ENCODE peak calls at places on chromosome 19, in nine cellular contexts. F is Calu3; H is NCI-H2029; Y is H9; L is T-helper 2 cell treated with Interferon-gamma antibody and Interleukin-4, amounts not matched to agents 5 μg/mL and 100 μg/mL, for 36 hours; G is CD8-positive, alpha-beta memory T cell; Z is A673; X is NCI-H1694; Q is astrocyte of the spinal cord. J is an unnamed sample.

GRCh38 chr19:17576758-17577532 is 21.5 kb downstream of the COLGALT1 start:
- DNase-seq in G (no peak), Q (peak), Z (peak), Y (peak), H (no peak), L (no peak), X (no peak), F (no peak), J (peak)

GRCh38 chr19:5891938-5892771 is 11.4 kb downstream of the NDUFA11 start:
- DNase-seq in F (peak), L (no peak), H (peak), Q (peak), X (no peak), G (no peak), Z (no peak), Y (peak), J (peak)

GRCh38 chr19:6065685-6066365 is 44.5 kb downstream of the RFX2 start:
- DNase-seq in F (peak), G (peak), Q (peak), H (peak), Y (peak), Z (no peak), L (peak), X (no peak), J (peak)

GRCh38 chr19:13781547-13781946 is 7.3 kb downstream of the C19orf53 start:
- DNase-seq in Z (peak), Y (peak), H (peak), L (no peak), G (no peak), F (peak), X (no peak), Q (peak), J (peak)

GRCh38 chr19:49149652-49150105 is 5.5 kb downstream of the HRC start:
- DNase-seq in Q (peak), L (no peak), G (no peak), Y (peak), Z (peak), X (peak), H (peak), F (peak), J (peak)

GRCh38 chr19:32401992-32402391 is 3.6 kb upstream of the DPY19L3 start:
- DNase-seq in Q (no peak), Y (no peak), L (no peak), H (no peak), Z (no peak), X (no peak), G (no peak), F (no peak), J (no peak)

GRCh38 chr19:45809643-45810159 is 5.4 kb downstream of the RSPH6A start:
- DNase-seq in G (no peak), Q (peak), X (no peak), Y (peak), L (no peak), F (no peak), Z (peak), H (peak), J (peak)

GRCh38 chr19:35729021-35729420 is 11.2 kb downstream of the KMT2B start:
- DNase-seq in Q (no peak), L (no peak), F (no peak), H (no peak), Z (no peak), Y (no peak), X (no peak), G (no peak), J (no peak)

GRCh38 chr19:14181906-14182305 is 24.1 kb downstream of the ADGRL1 start:
- DNase-seq in Y (no peak), X (no peak), G (no peak), Z (no peak), Q (no peak), H (no peak), F (no peak), L (no peak), J (no peak)

GRCh38 chr19:50790365-50790825 is at the start of gene ACP4:
- DNase-seq in Z (no peak), Y (no peak), Q (no peak), F (no peak), G (no peak), H (no peak), X (no peak), L (no peak), J (no peak)

GRCh38 chr19:4376245-4376990 is 23.9 kb downstream of the SH3GL1 start:
- DNase-seq in Q (no peak), G (no peak), L (no peak), X (no peak), Z (no peak), F (peak), Y (no peak), H (no peak), J (peak)

GRCh38 chr19:6995054-6995453 is 26.2 kb downstream of the MBD3L2B start:
- DNase-seq in Y (no peak), G (no peak), Q (no peak), Z (no peak), X (no peak), H (no peak), L (no peak), F (no peak), J (no peak)

GRCh38 chr19:49809155-49809986 is 3.7 kb downstream of the FUZ start:
- DNase-seq in Q (peak), F (no peak), Z (peak), H (no peak), L (peak), Y (peak), X (no peak), G (peak), J (peak)

GRCh38 chr19:29678484-29679106 is 13.3 kb downstream of the PLEKHF1 start:
- DNase-seq in Y (no peak), Z (no peak), X (no peak), G (no peak), L (no peak), F (no peak), H (no peak), Q (no peak), J (no peak)

GRCh38 chr19:10603873-10604459 is 16.9 kb upstream of the AP1M2 start:
- DNase-seq in F (no peak), G (peak), H (no peak), Q (peak), L (peak), X (no peak), Z (no peak), Y (no peak), J (no peak)

GRCh38 chr19:4556574-4557185 is 2.8 kb downstream of the SEMA6B start:
- DNase-seq in G (no peak), Q (no peak), Y (peak), L (no peak), X (no peak), F (peak), Z (peak), H (peak), J (peak)

GRCh38 chr19:10752913-10753285 is 35.0 kb downstream of the DNM2 start:
- DNase-seq in H (no peak), Z (no peak), X (no peak), G (no peak), Q (no peak), F (no peak), L (no peak), Y (no peak), J (no peak)

GRCh38 chr19:41373993-41374392 is 2.3 kb upstream of the TMEM91 start:
- DNase-seq in Z (peak), L (no peak), Y (no peak), G (no peak), Q (peak), X (peak), F (no peak), H (peak), J (no peak)

GRCh38 chr19:55493052-55493649 is 4.9 kb downstream of the SSC5D start:
- DNase-seq in L (no peak), H (no peak), Y (no peak), X (no peak), G (no peak), Q (no peak), Z (no peak), F (no peak), J (no peak)

GRCh38 chr19:44748426-44749254 is at the start of gene BCL3:
- DNase-seq in Y (no peak), H (no peak), Z (no peak), G (peak), F (peak), Q (no peak), X (no peak), L (peak), J (peak)

GRCh38 chr19:33831835-33832234 is 35.2 kb downstream of the KCTD15 start:
- DNase-seq in L (no peak), G (no peak), F (no peak), Z (no peak), Y (no peak), H (no peak), Q (no peak), X (no peak), J (no peak)

GRCh38 chr19:3186377-3186688 is 603 bp downstream of the NCLN start:
- DNase-seq in L (no peak), G (no peak), H (no peak), F (no peak), Z (no peak), Y (no peak), Q (no peak), X (no peak), J (peak)